ENCODE peak calls at places on chromosome 1, in eight cellular contexts. G is cardiac fibroblast; U is MM.1S; J is iPS DF 19.7; W is AG04449; O is stimulated activated CD4-positive, alpha-beta T cell treated with anti-CD3 and anti-CD28 coated beads, Interleukin-2, amount 100 ng/mL, for 24 hours; C is activated CD4-positive, alpha-beta T cell treated with anti-CD3 and anti-CD28 coated beads, Interleukin-2, amount 50 U/mL, for 1 hour; K is left ventricle myocardium inferior. M is an unnamed sample.

GRCh38 chr1:58785424-58786058 is 1.7 kb upstream of the JUN start:
- DNase-seq in G (peak; percentile 54), U (peak; percentile 90), J (no peak), W (no peak), O (peak; percentile 34), C (peak; percentile 39), K (peak; percentile 63), M (no peak)

GRCh38 chr1:231161711-231162299 is at the start of gene TRIM67:
- DNase-seq in G (peak; percentile 7), U (no peak), J (no peak), W (no peak), O (no peak), C (no peak), K (no peak), M (peak; percentile 35)

GRCh38 chr1:204587621-204588020 is 71.4 kb downstream of the MDM4 start:
- DNase-seq in G (no peak), U (no peak), J (no peak), W (no peak), O (no peak), C (no peak), K (no peak), M (no peak)

GRCh38 chr1:20590313-20590777 is 1.4 kb downstream of the CDA start:
- DNase-seq in G (no peak), U (no peak), J (no peak), W (no peak), O (no peak), C (no peak), K (no peak), M (peak; percentile 80)

GRCh38 chr1:156998301-156998700 is 47.2 kb downstream of the ARHGEF11 start:
- DNase-seq in G (no peak), U (no peak), J (no peak), W (no peak), O (no peak), C (no peak), K (no peak), M (no peak)

GRCh38 chr1:2447274-2448097 is 28.6 kb upstream of the PLCH2 start:
- DNase-seq in G (no peak), U (no peak), J (no peak), W (no peak), O (no peak), C (no peak), K (no peak), M (no peak)

GRCh38 chr1:161238039-161238473 is at the start of gene NR1I3:
- DNase-seq in G (no peak), U (no peak), J (no peak), W (no peak), O (no peak), C (no peak), K (no peak), M (no peak)

GRCh38 chr1:203290261-203291089 is 14.8 kb upstream of the BTG2 start:
- DNase-seq in G (peak; percentile 90), U (peak; percentile 99), J (peak; percentile 50), W (no peak), O (peak; percentile 96), C (peak; percentile 99), K (peak; percentile 94), M (peak; percentile 89)

GRCh38 chr1:184110253-184111204 is 59.0 kb downstream of the TSEN15 start:
- DNase-seq in G (no peak), U (no peak), J (no peak), W (no peak), O (no peak), C (no peak), K (no peak), M (no peak)

GRCh38 chr1:161166669-161167548 is 683 bp downstream of the PPOX start:
- DNase-seq in G (no peak), U (peak; percentile 37), J (no peak), W (no peak), O (no peak), C (no peak), K (no peak), M (peak; percentile 35)

GRCh38 chr1:235108185-235108593 is 20.4 kb downstream of the TOMM20 start:
- DNase-seq in G (no peak), U (no peak), J (no peak), W (no peak), O (no peak), C (no peak), K (no peak), M (no peak)

M was measured in mesenchymal stem cell.